ENCODE peak calls at places on chromosome 4, in five cellular contexts. U is GM23338, K is SK-N-SH, F is neural progenitor cell, G is OCI-LY7. T is an unnamed sample. For H3K4me1, the result is how much of the 10 kb centered on the place peaks cover.

GRCh38 chr4:67158669-67159068 is 386.6 kb downstream of the CENPC start:
- DNase-seq in U (no peak), F (no peak), G (no peak), K (no peak), T (no peak)

GRCh38 chr4:4590496-4590895 is 48.6 kb upstream of the STX18 start:
- DNase-seq in U (no peak), G (no peak), F (no peak), K (no peak), T (no peak)

GRCh38 chr4:82753238-82753637 is 45.4 kb downstream of the SCD5 start:
- DNase-seq in U (no peak), K (peak), F (no peak), G (no peak), T (peak)

GRCh38 chr4:13881880-13882279 is 254.4 kb upstream of the BOD1L1 start:
- DNase-seq in F (no peak), K (no peak), U (no peak), G (no peak), T (no peak)

GRCh38 chr4:8146158-8146557 is 12.5 kb downstream of the ABLIM2 start:
- DNase-seq in K (no peak), U (no peak), G (no peak), F (no peak), T (no peak)

GRCh38 chr4:76445911-76446310 is 10.9 kb downstream of the SHROOM3 start:
- DNase-seq in U (no peak), G (no peak), F (no peak), K (no peak), T (no peak)

GRCh38 chr4:30828290-30828926 is 108.2 kb downstream of the PCDH7 start:
- DNase-seq in K (no peak), U (no peak), F (no peak), G (no peak), T (no peak)

GRCh38 chr4:68651932-68652331 is 18.5 kb downstream of the UGT2B15 start:
- DNase-seq in K (no peak), G (no peak), U (no peak), F (no peak), T (no peak)

GRCh38 chr4:40749717-40750460 is at the start of gene NSUN7:
- DNase-seq in F (peak), K (peak), U (peak), G (peak), T (peak)

GRCh38 chr4:11230888-11231287 is 197.8 kb downstream of the HS3ST1 start:
- DNase-seq in U (peak), K (no peak), G (no peak), F (peak), T (no peak)

GRCh38 chr4:8653326-8654000 is 60.9 kb downstream of the CPZ start:
- DNase-seq in G (no peak), U (peak), F (no peak), K (no peak), T (no peak)

GRCh38 chr4:101888472-101888871 is 97.9 kb downstream of the BANK1 start:
- DNase-seq in U (no peak), G (no peak), F (no peak), K (no peak), T (no peak)

GRCh38 chr4:3498901-3499510 is 33.2 kb downstream of the LRPAP1 start:
- DNase-seq in F (no peak), G (no peak), K (no peak), U (no peak), T (no peak)

GRCh38 chr4:2576290-2576689 is 39.8 kb downstream of the FAM193A start:
- DNase-seq in K (no peak), F (no peak), G (no peak), U (no peak), T (no peak)

GRCh38 chr4:74444891-74445642 is at the start of gene AREG:
- DNase-seq in F (peak), U (peak), K (peak), G (peak), T (peak)

GRCh38 chr4:122584517-122584916 is 36.3 kb downstream of the IL21 start:
- DNase-seq in F (no peak), G (no peak), K (no peak), U (no peak), T (no peak)

GRCh38 chr4:15020502-15021286 is 18.4 kb downstream of the CPEB2 start:
- DNase-seq in K (peak), U (no peak), G (no peak), F (no peak), T (no peak)

GRCh38 chr4:129138762-129139496 is 43.0 kb downstream of the C4orf33 start:
- DNase-seq in F (no peak), U (no peak), K (no peak), G (no peak), T (peak)

GRCh38 chr4:135007400-135007799 is 805.8 kb upstream of the PABPC4L start:
- DNase-seq in K (no peak), U (no peak), G (no peak), F (no peak), T (no peak)

GRCh38 chr4:155592568-155593343 is 73.9 kb upstream of the GUCY1A1 start:
- DNase-seq in F (no peak), K (peak), G (no peak), U (no peak), T (no peak)

GRCh38 chr4:111992604-111993151 is 152.6 kb upstream of the FAM241A start:
- DNase-seq in K (no peak), F (no peak), G (no peak), U (no peak), T (no peak)

GRCh38 chr4:128776794-128777216 is 32.7 kb upstream of the JADE1 start:
- DNase-seq in G (no peak), U (no peak), F (no peak), K (no peak), T (peak)

GRCh38 chr4:38003628-38004027 is 43.4 kb downstream of the PTTG2 start:
- DNase-seq in K (no peak), F (no peak), U (no peak), G (no peak), T (no peak)
- H3K4me2 ChIP-seq in K (no peak), F (no peak), U (no peak), G (peak), T (no peak)

DNA sequence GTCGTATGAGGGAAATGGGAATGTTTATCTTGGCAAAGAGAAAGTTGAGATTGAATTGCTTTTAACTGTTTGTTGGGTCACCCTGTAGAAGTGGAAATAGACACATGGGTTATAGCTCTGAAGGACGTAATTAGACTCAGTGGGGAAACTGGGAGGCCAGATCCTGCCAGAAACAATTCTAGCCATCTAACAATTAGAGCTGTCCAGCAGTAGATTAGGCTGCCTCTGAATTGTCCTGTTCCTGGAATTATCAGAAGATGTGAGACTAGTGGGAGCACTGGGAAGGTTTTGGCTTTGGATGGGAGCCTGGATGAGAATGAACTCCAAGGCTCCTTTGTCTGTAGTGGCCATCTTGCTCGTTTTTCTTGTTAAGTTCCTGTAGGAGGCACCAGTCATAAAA is 61.9 kb upstream of the IGFBP7 start:
- DNase-seq in F (no peak), G (no peak), U (no peak), K (no peak), T (no peak)
- H3K4me1 ChIP-seq in F (under half), G (under half), U (under half), K (under half), T (under half)

DNA sequence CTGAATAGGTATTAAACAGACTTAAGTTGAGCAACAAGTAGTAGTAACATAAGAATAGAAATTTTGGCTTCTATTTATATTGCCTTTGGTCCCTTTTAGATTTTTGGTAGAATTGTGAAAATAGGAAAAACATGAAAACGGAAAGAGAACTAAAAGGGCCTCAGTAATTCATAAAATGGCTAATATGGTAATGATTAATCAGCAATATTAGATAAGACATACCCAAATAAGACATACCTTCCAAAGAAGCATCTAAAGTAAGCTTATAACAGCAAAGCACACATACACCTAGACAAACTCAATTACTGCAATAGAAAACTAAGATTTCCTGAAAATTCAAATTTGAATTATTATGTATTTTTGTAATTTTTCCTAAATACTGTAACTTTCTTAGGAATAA is 46.4 kb downstream of the CHIC2 start:
- DNase-seq in U (no peak), F (no peak), G (no peak), K (no peak), T (no peak)
- TF ChIP-seq EZH2phosphoT487 in U (no peak), F (no peak), G (no peak), K (no peak), T (no peak)

GRCh38 chr4:47469951-47470350 is 6.4 kb upstream of the COMMD8 start:
- DNase-seq in G (no peak), F (no peak), U (no peak), K (no peak), T (no peak)
- H3K4me2 ChIP-seq in G (no peak), F (no peak), U (no peak), K (no peak), T (no peak)